ENCODE peak calls at places on chromosomes 1 and 21, in nine cellular contexts. T is PC-9, R is kidney epithelial cell, D is heart right ventricle, F is upper lobe of left lung, J is lower lobe of right lung, C is MM.1S, L is thoracic aorta, G is GM23338. H is an unnamed sample.

GRCh38 chr1:166080965-166081870 is 85.6 kb downstream of the FAM78B start:
- DNase-seq in C (no peak), F (no peak), G (no peak), R (no peak), L (no peak), D (no peak), J (no peak), T (no peak), H (no peak)

GRCh38 chr1:97297611-97298010 is 576.0 kb downstream of the PTBP2 start:
- DNase-seq in F (no peak), L (no peak), D (no peak), R (no peak), G (peak; percentile 5), T (no peak), C (no peak), J (no peak), H (no peak)

GRCh38 chr1:21320410-21321107 is 30.3 kb upstream of the ECE1 start:
- DNase-seq in T (no peak), D (no peak), C (no peak), G (no peak), F (no peak), L (no peak), J (no peak), R (no peak), H (no peak)

GRCh38 chr1:30929135-30929889 is 20.8 kb upstream of the SDC3 start:
- DNase-seq in G (peak; percentile 83), D (no peak), R (no peak), T (no peak), F (no peak), C (peak; percentile 31), L (no peak), J (no peak), H (no peak)

GRCh38 chr1:15876357-15876756 is 28.9 kb downstream of the SPEN start:
- DNase-seq in R (no peak), L (no peak), F (no peak), C (no peak), J (no peak), G (peak; percentile 91), T (no peak), D (no peak), H (no peak)

GRCh38 chr1:220803401-220804201 is 16.9 kb downstream of the MTARC1 start:
- DNase-seq in J (no peak), R (no peak), T (no peak), F (no peak), G (peak; percentile 61), C (peak; percentile 32), D (no peak), L (no peak), H (no peak)

GRCh38 chr1:26733982-26734381 is 38.2 kb downstream of the ARID1A start:
- DNase-seq in J (no peak), R (no peak), F (no peak), G (no peak), T (peak; percentile 92), D (no peak), C (peak; percentile 44), L (no peak), H (peak; percentile 79)

GRCh38 chr1:170967042-170967910 is 31.9 kb downstream of the MROH9 start:
- DNase-seq in J (no peak), C (peak; percentile 62), D (no peak), G (peak; percentile 78), L (no peak), F (no peak), R (no peak), T (no peak), H (peak; percentile 19)

GRCh38 chr1:162564762-162565218 is 3.3 kb downstream of the UAP1 start:
- DNase-seq in J (no peak), F (no peak), D (no peak), L (no peak), T (no peak), G (no peak), R (no peak), C (no peak), H (no peak)

GRCh38 chr1:165755393-165756010 is 13.2 kb downstream of the TMCO1 start:
- DNase-seq in C (peak; percentile 7), D (no peak), G (no peak), R (no peak), F (no peak), T (no peak), J (no peak), L (no peak), H (no peak)

GRCh38 chr1:180178511-180179161 is 24.0 kb downstream of the QSOX1 start:
- DNase-seq in J (peak; percentile 67), G (peak; percentile 85), F (no peak), C (peak; percentile 60), T (no peak), D (peak; percentile 72), L (no peak), R (no peak), H (no peak)

GRCh38 chr1:100463809-100464424 is 74.0 kb upstream of the GPR88 start:
- DNase-seq in D (peak; percentile 30), F (no peak), J (peak; percentile 71), G (peak; percentile 91), T (peak; percentile 58), R (no peak), C (peak; percentile 36), L (no peak), H (no peak)

GRCh38 chr1:246631426-246631825 is 65.2 kb downstream of the CNST start:
- DNase-seq in J (no peak), R (no peak), F (no peak), C (no peak), T (no peak), D (no peak), G (no peak), L (no peak), H (peak; percentile 46)

GRCh38 chr1:207288315-207288714 is 33.2 kb upstream of the CD55 start:
- DNase-seq in R (no peak), T (no peak), D (no peak), J (no peak), F (no peak), L (no peak), C (no peak), G (peak; percentile 35), H (no peak)

GRCh38 chr1:15749399-15750291 is 7.3 kb downstream of the TMEM82 start:
- DNase-seq in D (no peak), J (peak; percentile 65), C (no peak), T (no peak), R (no peak), G (peak; percentile 40), L (peak; percentile 81), F (peak; percentile 49), H (no peak)

GRCh38 chr21:32410916-32411315 is 1.6 kb upstream of the EVA1C start:
- DNase-seq in F (no peak), R (no peak), J (no peak), T (no peak), D (no peak), L (no peak), G (no peak), C (no peak), H (no peak)
- H3K4me3 ChIP-seq in F (peak overlapping the region; percentile 71), R (no peak overlapping the region), J (peak overlapping the region; percentile 73), T (no peak overlapping the region), D (peak overlapping the region; percentile 77), L (peak overlapping the region; percentile 97), G (peak overlapping the region; percentile 82), C (no peak overlapping the region), H (no peak overlapping the region)

GRCh38 chr1:13699510-13699909 is 478 bp upstream of the PRDM2 start:
- DNase-seq in G (peak; percentile 34), F (no peak), D (no peak), T (no peak), C (no peak), J (no peak), R (no peak), L (no peak), H (no peak)

GRCh38 chr1:13694886-13695684 is 4.9 kb upstream of the PRDM2 start:
- DNase-seq in F (no peak), J (no peak), R (no peak), G (no peak), D (no peak), L (no peak), C (no peak), T (no peak), H (no peak)

GRCh38 chr1:13700521-13701273 is 709 bp downstream of the PRDM2 start:
- DNase-seq in F (peak; percentile 93), J (peak; percentile 72), T (no peak), C (peak; percentile 25), G (peak; percentile 52), L (no peak), D (peak; percentile 41), R (no peak), H (no peak)

GRCh38 chr1:13699936-13700520 is at the start of gene PRDM2:
- DNase-seq in F (peak; percentile 95), T (no peak), R (no peak), G (peak; percentile 55), D (peak; percentile 61), C (peak; percentile 38), L (no peak), J (peak; percentile 79), H (no peak)

GRCh38 chr1:13697738-13698137 is 2.2 kb upstream of the PRDM2 start:
- DNase-seq in T (no peak), C (no peak), J (no peak), D (no peak), R (no peak), L (no peak), G (no peak), F (no peak), H (no peak)
- TF ChIP-seq CTCF in T (peak; percentile 34), C (peak; percentile 14), J (no peak), D (no peak), R (no peak), L (no peak), G (peak; percentile 8), F (no peak), H (no peak)

GRCh38 chr1:45669379-45669778 is 17.0 kb downstream of the GPBP1L1 start:
- DNase-seq in J (no peak), R (no peak), T (no peak), F (no peak), G (no peak), L (no peak), C (no peak), D (no peak), H (no peak)

GRCh38 chr1:45666836-45667235 is 19.5 kb downstream of the GPBP1L1 start:
- DNase-seq in T (no peak), D (no peak), R (no peak), F (no peak), G (no peak), L (no peak), J (no peak), C (no peak), H (no peak)

GRCh38 chr1:45668526-45668925 is 17.8 kb downstream of the GPBP1L1 start:
- DNase-seq in C (no peak), R (no peak), F (no peak), L (no peak), D (no peak), G (no peak), J (no peak), T (no peak), H (no peak)

GRCh38 chr1:45669859-45670655 is 16.3 kb downstream of the GPBP1L1 start:
- DNase-seq in R (no peak), C (no peak), L (no peak), T (no peak), G (no peak), F (no peak), J (no peak), D (no peak), H (no peak)

GRCh38 chr1:45667321-45668111 is 18.8 kb downstream of the GPBP1L1 start:
- DNase-seq in G (no peak), D (no peak), L (no peak), T (no peak), F (no peak), J (no peak), C (no peak), R (no peak), H (no peak)
- H3K36me3 ChIP-seq in G (no peaks in the 10 kb centered on the region), D (no peaks in the 10 kb centered on the region), L (no peaks in the 10 kb centered on the region), T (peaks cover 14% of the 10 kb centered on the region), F (no peaks in the 10 kb centered on the region), J (no peaks in the 10 kb centered on the region), C (no peaks in the 10 kb centered on the region), R (no peaks in the 10 kb centered on the region), H (no peaks in the 10 kb centered on the region)

GRCh38 chr1:53316058-53316741 is 11.7 kb downstream of the LRP8 start:
- DNase-seq in J (peak; percentile 41), L (no peak), C (no peak), R (no peak), F (no peak), T (no peak), G (peak; percentile 45), D (no peak), H (no peak)
- H3K4me3 ChIP-seq in J (no peak overlapping the region), L (no peak overlapping the region), C (no peak overlapping the region), R (no peak overlapping the region), F (no peak overlapping the region), T (no peak overlapping the region), G (no peak overlapping the region), D (no peak overlapping the region), H (no peak overlapping the region)